ENCODE peak calls at places on chromosomes 16 and 17, in four cellular contexts. One of them, this sample, is unnamed.

GRCh38 chr17:77498875-77499698 is 358.3 kb downstream of the SEC14L1 start:
- DNase-seq in HCT116: no peak
- DNase-seq in K562: no peak
- DNase-seq in HepG2: no peak
- DNase-seq in this sample: no peak

GRCh38 chr16:72099377-72099818 is 5.8 kb downstream of the DHX38 start:
- DNase-seq in HCT116: peak; percentile 40
- DNase-seq in K562: peak; percentile 63
- DNase-seq in HepG2: peak; percentile 81
- DNase-seq in this sample: no peak

GRCh38 chr16:78249056-78249455 is 149.6 kb downstream of the WWOX start:
- DNase-seq in HCT116: no peak
- DNase-seq in K562: no peak
- DNase-seq in HepG2: peak; percentile 77
- DNase-seq in this sample: no peak

GRCh38 chr16:15034266-15035162 is 21.4 kb downstream of the NTAN1 start:
- DNase-seq in HCT116: no peak
- DNase-seq in K562: no peak
- DNase-seq in HepG2: no peak
- DNase-seq in this sample: no peak

GRCh38 chr16:14378684-14379467 is 251.2 kb downstream of the PARN start:
- DNase-seq in HCT116: no peak
- DNase-seq in K562: peak; percentile 49
- DNase-seq in HepG2: no peak
- DNase-seq in this sample: no peak

GRCh38 chr17:18250708-18251107 is 7.8 kb downstream of the FLII start:
- DNase-seq in HCT116: no peak
- DNase-seq in K562: no peak
- DNase-seq in HepG2: no peak
- DNase-seq in this sample: no peak

GRCh38 chr17:43334744-43335400 is 63.9 kb upstream of the ARL4D start:
- DNase-seq in HCT116: no peak
- DNase-seq in K562: no peak
- DNase-seq in HepG2: no peak
- DNase-seq in this sample: no peak

GRCh38 chr16:17395849-17396480 is 74.8 kb downstream of the XYLT1 start:
- DNase-seq in HCT116: no peak
- DNase-seq in K562: no peak
- DNase-seq in HepG2: no peak
- DNase-seq in this sample: no peak

GRCh38 chr16:54654429-54654828 is 276.2 kb upstream of the IRX5 start:
- DNase-seq in HCT116: no peak
- DNase-seq in K562: no peak
- DNase-seq in HepG2: no peak
- DNase-seq in this sample: no peak

GRCh38 chr17:2082003-2082862 is 27.3 kb downstream of the HIC1 start:
- DNase-seq in HCT116: no peak
- DNase-seq in K562: no peak
- DNase-seq in HepG2: no peak
- DNase-seq in this sample: no peak

GRCh38 chr17:36892112-36892838 is 45.0 kb upstream of the LHX1 start:
- DNase-seq in HCT116: peak; percentile 15
- DNase-seq in K562: no peak
- DNase-seq in HepG2: peak; percentile 57
- DNase-seq in this sample: no peak

GRCh38 chr16:6375471-6376075 is 957.1 kb upstream of the RBFOX1 start:
- DNase-seq in HCT116: no peak
- DNase-seq in K562: no peak
- DNase-seq in HepG2: no peak
- DNase-seq in this sample: no peak

GRCh38 chr17:79400989-79401703 is 209.7 kb downstream of the RBFOX3 start:
- DNase-seq in HCT116: peak; percentile 44
- DNase-seq in K562: peak; percentile 94
- DNase-seq in HepG2: peak; percentile 52
- DNase-seq in this sample: no peak
- TF ChIP-seq TCF7L2 in HCT116: peak; percentile 49
- TF ChIP-seq TCF7L2 in K562: no peak
- TF ChIP-seq TCF7L2 in HepG2: no peak
- TF ChIP-seq TCF7L2 in this sample: no peak

DNA sequence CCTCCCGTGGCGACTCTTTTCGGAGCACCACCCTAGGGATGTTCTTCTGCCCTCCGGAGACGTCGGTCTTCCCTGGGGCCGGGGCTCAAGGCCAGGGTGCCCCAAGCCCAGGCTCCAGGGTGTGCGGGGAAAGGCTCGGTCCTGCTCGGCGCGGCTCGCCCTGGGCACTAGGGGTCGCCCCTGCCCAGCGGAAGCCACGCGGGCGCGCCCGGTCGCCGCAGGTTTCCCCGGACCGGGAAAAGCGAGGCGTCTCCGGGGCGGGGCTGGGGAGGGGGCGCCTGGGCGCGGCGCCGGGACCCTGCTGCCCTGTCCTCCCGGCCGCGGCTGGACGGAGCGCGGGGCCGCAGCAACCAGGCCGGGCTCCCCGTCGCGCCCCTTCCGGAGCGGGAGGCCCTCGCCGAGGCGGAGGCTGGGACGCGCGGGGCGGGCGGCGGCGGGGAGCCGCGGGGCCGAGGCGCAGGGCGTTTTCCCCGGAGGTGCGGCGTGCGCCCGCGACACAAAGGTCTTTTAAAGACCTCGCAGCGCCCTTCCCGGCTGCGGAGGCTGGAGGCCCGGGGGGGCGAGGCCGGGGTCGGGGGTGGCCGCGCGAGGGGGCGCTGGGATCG is 76.4 kb downstream of the MRC2 start:
- DNase-seq in HCT116: no peak
- DNase-seq in K562: peak; percentile 84
- DNase-seq in HepG2: no peak
- DNase-seq in this sample: no peak
- H3K4me3 ChIP-seq in HCT116: peak overlapping the region; percentile 48
- H3K4me3 ChIP-seq in K562: peak overlapping the region; percentile 58
- H3K4me3 ChIP-seq in HepG2: peak overlapping the region; percentile 70
- H3K4me3 ChIP-seq in this sample: peak overlapping the region; percentile 68

DNA sequence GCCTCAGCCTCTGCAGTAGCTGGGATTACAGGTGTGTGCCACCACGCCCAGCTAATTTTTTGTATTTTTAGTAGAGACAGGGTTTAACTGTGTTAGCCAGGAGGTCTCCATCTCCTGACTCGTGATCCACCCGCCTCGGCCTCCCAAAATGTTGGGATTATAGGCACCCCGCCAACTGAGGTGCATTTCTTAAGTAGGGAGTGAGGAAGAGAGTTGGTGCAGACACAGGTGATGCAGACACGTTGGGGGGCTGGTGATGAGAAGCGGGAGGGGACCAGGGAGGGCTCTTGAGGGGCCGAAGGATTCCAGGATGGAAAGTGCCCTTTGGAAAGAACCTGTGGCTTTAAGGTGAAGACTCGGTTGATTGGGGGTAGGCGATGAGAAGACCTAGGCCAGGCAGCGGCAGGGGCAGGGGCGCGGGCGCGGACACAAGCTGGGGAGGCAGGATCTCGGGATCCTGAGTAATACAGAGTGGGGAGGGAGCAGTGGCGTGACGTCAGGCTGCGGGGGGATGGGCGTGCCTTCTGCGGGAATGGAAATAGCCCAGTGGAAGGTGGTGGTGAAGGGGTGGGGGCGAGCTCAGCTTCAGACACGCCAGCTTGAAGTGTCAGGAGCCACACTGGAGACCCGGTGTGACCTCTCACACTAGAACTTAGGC is 2.5 kb upstream of the ATP6V0C start:
- DNase-seq in HCT116: no peak
- DNase-seq in K562: peak; percentile 84
- DNase-seq in HepG2: no peak
- DNase-seq in this sample: no peak
- TF ChIP-seq TCF7L2 in HCT116: no peak
- TF ChIP-seq TCF7L2 in K562: no peak
- TF ChIP-seq TCF7L2 in HepG2: no peak
- TF ChIP-seq TCF7L2 in this sample: no peak

DNA sequence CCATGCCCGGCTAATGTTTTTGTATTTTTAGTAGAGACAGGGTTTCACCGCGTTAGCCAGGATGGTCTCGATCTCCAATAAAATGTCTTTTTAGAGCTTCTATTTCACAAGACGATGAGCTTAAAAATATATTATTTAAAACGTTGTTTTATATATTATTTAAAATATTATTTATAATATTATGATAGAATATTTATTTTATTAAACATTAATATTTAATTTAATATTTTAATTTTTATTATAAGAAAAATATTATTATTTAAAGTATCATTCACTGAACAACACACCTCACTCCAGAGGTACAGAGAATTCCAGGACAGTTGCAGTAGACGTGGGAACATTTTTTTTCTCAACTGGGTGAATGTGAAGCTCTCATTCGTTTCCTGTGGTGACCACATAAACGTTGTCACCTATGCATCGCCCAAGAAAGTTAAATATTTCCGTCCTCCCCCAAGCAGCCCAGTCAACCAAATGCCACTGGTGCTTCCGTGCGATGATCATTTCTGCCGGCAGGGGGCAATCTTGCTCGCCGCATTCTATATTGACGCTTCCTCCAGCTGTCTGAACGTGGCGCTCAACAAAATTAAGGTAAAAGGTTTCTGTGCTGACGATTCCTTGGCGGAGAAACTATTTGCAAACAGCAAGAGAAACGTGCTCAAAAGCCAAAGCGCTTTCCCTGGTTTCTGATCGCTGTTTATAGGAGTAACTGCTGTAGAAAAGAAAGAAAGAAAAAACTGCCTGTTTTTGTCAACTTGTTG is 41.7 kb upstream of the PRSS54 start:
- DNase-seq in HCT116: peak; percentile 77
- DNase-seq in K562: peak; percentile 83
- DNase-seq in HepG2: peak; percentile 78
- DNase-seq in this sample: peak; percentile 74
- H3K4me3 ChIP-seq in HCT116: no peak overlapping the region
- H3K4me3 ChIP-seq in K562: no peak overlapping the region
- H3K4me3 ChIP-seq in HepG2: peak overlapping the region; percentile 30
- H3K4me3 ChIP-seq in this sample: no peak overlapping the region

GRCh38 chr16:55703003-55704001 is 47.5 kb downstream of the SLC6A2 start:
- DNase-seq in HCT116: peak; percentile 54
- DNase-seq in K562: peak; percentile 21
- DNase-seq in HepG2: peak; percentile 74
- DNase-seq in this sample: peak; percentile 13
- TF ChIP-seq TCF7L2 in HCT116: no peak
- TF ChIP-seq TCF7L2 in K562: no peak
- TF ChIP-seq TCF7L2 in HepG2: no peak
- TF ChIP-seq TCF7L2 in this sample: no peak

GRCh38 chr17:81863123-81863675 is 2.9 kb upstream of the P4HB start:
- DNase-seq in HCT116: no peak
- DNase-seq in K562: no peak
- DNase-seq in HepG2: no peak
- DNase-seq in this sample: no peak
- H3K4me3 ChIP-seq in HCT116: no peak overlapping the region
- H3K4me3 ChIP-seq in K562: no peak overlapping the region
- H3K4me3 ChIP-seq in HepG2: peak overlapping the region; percentile 91
- H3K4me3 ChIP-seq in this sample: peak overlapping the region; percentile 0

GRCh38 chr17:74192950-74193781 is 10.3 kb upstream of the RPL38 start:
- DNase-seq in HCT116: no peak
- DNase-seq in K562: no peak
- DNase-seq in HepG2: peak; percentile 75
- DNase-seq in this sample: no peak

GRCh38 chr17:74190807-74191206 is 12.7 kb upstream of the RPL38 start:
- DNase-seq in HCT116: no peak
- DNase-seq in K562: no peak
- DNase-seq in HepG2: peak; percentile 20
- DNase-seq in this sample: no peak

GRCh38 chr17:74185786-74186185 is 17.7 kb upstream of the RPL38 start:
- DNase-seq in HCT116: no peak
- DNase-seq in K562: no peak
- DNase-seq in HepG2: no peak
- DNase-seq in this sample: no peak

GRCh38 chr17:74186498-74186897 is 17.0 kb upstream of the RPL38 start:
- DNase-seq in HCT116: no peak
- DNase-seq in K562: no peak
- DNase-seq in HepG2: no peak
- DNase-seq in this sample: no peak

DNA sequence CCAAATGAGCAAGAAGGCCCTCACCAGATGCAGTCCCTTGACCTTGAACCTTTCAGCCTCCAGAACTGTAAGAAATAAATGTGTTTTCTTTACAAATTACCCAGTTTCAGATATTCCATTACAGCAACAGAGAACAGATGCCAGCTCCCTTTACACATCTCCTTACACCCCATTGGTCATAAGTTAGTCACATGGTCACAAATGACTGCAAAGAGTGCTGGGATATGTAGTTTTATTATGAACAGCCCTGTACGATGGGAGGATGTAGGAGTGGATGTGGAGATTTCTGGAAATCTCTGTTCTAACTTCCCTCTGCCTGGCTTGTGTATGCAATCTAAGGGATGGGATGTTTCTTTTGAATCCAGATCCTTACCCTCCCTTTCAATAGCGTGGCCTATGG is 13.3 kb upstream of the RPL38 start:
- DNase-seq in HCT116: peak; percentile 66
- DNase-seq in K562: peak; percentile 82
- DNase-seq in HepG2: peak; percentile 44
- DNase-seq in this sample: no peak
- TF ChIP-seq TCF7L2 in HCT116: no peak
- TF ChIP-seq TCF7L2 in K562: no peak
- TF ChIP-seq TCF7L2 in HepG2: no peak
- TF ChIP-seq TCF7L2 in this sample: no peak

GRCh38 chr17:79280822-79281572 is 206.4 kb downstream of the ENGASE start:
- DNase-seq in HCT116: no peak
- DNase-seq in K562: no peak
- DNase-seq in HepG2: no peak
- DNase-seq in this sample: no peak
- H3K4me3 ChIP-seq in HCT116: no peak overlapping the region
- H3K4me3 ChIP-seq in K562: no peak overlapping the region
- H3K4me3 ChIP-seq in HepG2: no peak overlapping the region
- H3K4me3 ChIP-seq in this sample: no peak overlapping the region

This sample was measured in Panc1.